ENCODE peak calls at places on chromosome 2, in five cellular contexts. One of them, this sample, is unnamed.

GRCh38 chr2:25548587-25548986 is 124.8 kb downstream of the DTNB start:
- DNase-seq in cardiac fibroblast: no peak
- DNase-seq in Panc1: no peak
- DNase-seq in AG09309: no peak
- DNase-seq in chondrocyte: no peak
- DNase-seq in this sample: no peak

GRCh38 chr2:98036349-98037000 is 40.7 kb upstream of the TMEM131 start:
- DNase-seq in cardiac fibroblast: no peak
- DNase-seq in Panc1: no peak
- DNase-seq in AG09309: no peak
- DNase-seq in chondrocyte: no peak
- DNase-seq in this sample: no peak

GRCh38 chr2:163664610-163665009 is 71.2 kb downstream of the FIGN start:
- DNase-seq in cardiac fibroblast: peak; percentile 78
- DNase-seq in Panc1: no peak
- DNase-seq in AG09309: peak; percentile 67
- DNase-seq in chondrocyte: no peak
- DNase-seq in this sample: no peak

GRCh38 chr2:187748958-187749357 is 194.7 kb upstream of the TFPI start:
- DNase-seq in cardiac fibroblast: no peak
- DNase-seq in Panc1: no peak
- DNase-seq in AG09309: no peak
- DNase-seq in chondrocyte: peak; percentile 49
- DNase-seq in this sample: no peak

GRCh38 chr2:121076885-121077549 is 208.0 kb downstream of the TFCP2L1 start:
- DNase-seq in cardiac fibroblast: peak; percentile 48
- DNase-seq in Panc1: no peak
- DNase-seq in AG09309: no peak
- DNase-seq in chondrocyte: no peak
- DNase-seq in this sample: peak; percentile 40

GRCh38 chr2:237590272-237591020 is at the start of gene RAB17:
- DNase-seq in cardiac fibroblast: peak; percentile 52
- DNase-seq in Panc1: no peak
- DNase-seq in AG09309: no peak
- DNase-seq in chondrocyte: peak; percentile 51
- DNase-seq in this sample: no peak

GRCh38 chr2:25558262-25558661 is 115.1 kb downstream of the DTNB start:
- DNase-seq in cardiac fibroblast: peak; percentile 67
- DNase-seq in Panc1: peak; percentile 47
- DNase-seq in AG09309: peak; percentile 35
- DNase-seq in chondrocyte: no peak
- DNase-seq in this sample: no peak

GRCh38 chr2:217689053-217689452 is 313.7 kb downstream of the TNS1 start:
- DNase-seq in cardiac fibroblast: no peak
- DNase-seq in Panc1: no peak
- DNase-seq in AG09309: no peak
- DNase-seq in chondrocyte: no peak
- DNase-seq in this sample: no peak

GRCh38 chr2:40346535-40347354 is 105.1 kb downstream of the SLC8A1 start:
- DNase-seq in cardiac fibroblast: peak; percentile 56
- DNase-seq in Panc1: no peak
- DNase-seq in AG09309: no peak
- DNase-seq in chondrocyte: no peak
- DNase-seq in this sample: no peak

GRCh38 chr2:7052404-7052803 is 135.2 kb downstream of the RNF144A start:
- DNase-seq in cardiac fibroblast: no peak
- DNase-seq in Panc1: no peak
- DNase-seq in AG09309: no peak
- DNase-seq in chondrocyte: no peak
- DNase-seq in this sample: no peak

GRCh38 chr2:85334933-85335332 is 7.1 kb upstream of the TGOLN2 start:
- DNase-seq in cardiac fibroblast: no peak
- DNase-seq in Panc1: no peak
- DNase-seq in AG09309: no peak
- DNase-seq in chondrocyte: no peak
- DNase-seq in this sample: no peak

GRCh38 chr2:239824051-239824694 is 201.0 kb downstream of the NDUFA10 start:
- DNase-seq in cardiac fibroblast: no peak
- DNase-seq in Panc1: no peak
- DNase-seq in AG09309: no peak
- DNase-seq in chondrocyte: no peak
- DNase-seq in this sample: no peak

GRCh38 chr2:226435146-226435545 is 364.5 kb downstream of the IRS1 start:
- DNase-seq in cardiac fibroblast: peak; percentile 25
- DNase-seq in Panc1: no peak
- DNase-seq in AG09309: no peak
- DNase-seq in chondrocyte: no peak
- DNase-seq in this sample: no peak

GRCh38 chr2:88070055-88070454 is 2.4 kb downstream of the SMYD1 start:
- DNase-seq in cardiac fibroblast: no peak
- DNase-seq in Panc1: no peak
- DNase-seq in AG09309: no peak
- DNase-seq in chondrocyte: no peak
- DNase-seq in this sample: no peak

GRCh38 chr2:165113414-165113813 is 90.4 kb downstream of the SCN3A start:
- DNase-seq in cardiac fibroblast: no peak
- DNase-seq in Panc1: no peak
- DNase-seq in AG09309: no peak
- DNase-seq in chondrocyte: no peak
- DNase-seq in this sample: no peak

GRCh38 chr2:76391663-76392062 is 680.9 kb upstream of the GCFC2 start:
- DNase-seq in cardiac fibroblast: no peak
- DNase-seq in Panc1: no peak
- DNase-seq in AG09309: no peak
- DNase-seq in chondrocyte: no peak
- DNase-seq in this sample: no peak

GRCh38 chr2:20400787-20401494 is 45.9 kb upstream of the RHOB start:
- DNase-seq in cardiac fibroblast: peak; percentile 63
- DNase-seq in Panc1: no peak
- DNase-seq in AG09309: no peak
- DNase-seq in chondrocyte: no peak
- DNase-seq in this sample: no peak

GRCh38 chr2:191739194-191739593 is 61.3 kb downstream of the NABP1 start:
- DNase-seq in cardiac fibroblast: no peak
- DNase-seq in Panc1: no peak
- DNase-seq in AG09309: no peak
- DNase-seq in chondrocyte: no peak
- DNase-seq in this sample: no peak

GRCh38 chr2:163734401-163734800 is 1.4 kb downstream of the FIGN start:
- DNase-seq in cardiac fibroblast: no peak
- DNase-seq in Panc1: no peak
- DNase-seq in AG09309: no peak
- DNase-seq in chondrocyte: no peak
- DNase-seq in this sample: no peak

GRCh38 chr2:60548844-60549243 is 4.6 kb downstream of the BCL11A start:
- DNase-seq in cardiac fibroblast: no peak
- DNase-seq in Panc1: no peak
- DNase-seq in AG09309: no peak
- DNase-seq in chondrocyte: no peak
- DNase-seq in this sample: no peak

GRCh38 chr2:48719480-48720177 is 35.9 kb downstream of the LHCGR start:
- DNase-seq in cardiac fibroblast: no peak
- DNase-seq in Panc1: no peak
- DNase-seq in AG09309: no peak
- DNase-seq in chondrocyte: no peak
- DNase-seq in this sample: no peak

GRCh38 chr2:240424341-240425235 is 10.9 kb upstream of the GPC1 start:
- DNase-seq in cardiac fibroblast: no peak
- DNase-seq in Panc1: no peak
- DNase-seq in AG09309: no peak
- DNase-seq in chondrocyte: no peak
- DNase-seq in this sample: no peak

GRCh38 chr2:199470672-199471442 is 13.1 kb upstream of the SATB2 start:
- DNase-seq in cardiac fibroblast: no peak
- DNase-seq in Panc1: no peak
- DNase-seq in AG09309: no peak
- DNase-seq in chondrocyte: no peak
- DNase-seq in this sample: no peak

GRCh38 chr2:127520424-127520823 is 5.9 kb downstream of the IWS1 start:
- DNase-seq in cardiac fibroblast: no peak
- DNase-seq in Panc1: no peak
- DNase-seq in AG09309: no peak
- DNase-seq in chondrocyte: no peak
- DNase-seq in this sample: no peak

GRCh38 chr2:45028276-45028675 is 19.0 kb upstream of the SIX2 start:
- DNase-seq in cardiac fibroblast: peak; percentile 58
- DNase-seq in Panc1: no peak
- DNase-seq in AG09309: no peak
- DNase-seq in chondrocyte: no peak
- DNase-seq in this sample: no peak

GRCh38 chr2:36478332-36478738 is 119.6 kb downstream of the FEZ2 start:
- DNase-seq in cardiac fibroblast: peak; percentile 96
- DNase-seq in Panc1: peak; percentile 90
- DNase-seq in AG09309: peak; percentile 89
- DNase-seq in chondrocyte: no peak
- DNase-seq in this sample: no peak

DNA sequence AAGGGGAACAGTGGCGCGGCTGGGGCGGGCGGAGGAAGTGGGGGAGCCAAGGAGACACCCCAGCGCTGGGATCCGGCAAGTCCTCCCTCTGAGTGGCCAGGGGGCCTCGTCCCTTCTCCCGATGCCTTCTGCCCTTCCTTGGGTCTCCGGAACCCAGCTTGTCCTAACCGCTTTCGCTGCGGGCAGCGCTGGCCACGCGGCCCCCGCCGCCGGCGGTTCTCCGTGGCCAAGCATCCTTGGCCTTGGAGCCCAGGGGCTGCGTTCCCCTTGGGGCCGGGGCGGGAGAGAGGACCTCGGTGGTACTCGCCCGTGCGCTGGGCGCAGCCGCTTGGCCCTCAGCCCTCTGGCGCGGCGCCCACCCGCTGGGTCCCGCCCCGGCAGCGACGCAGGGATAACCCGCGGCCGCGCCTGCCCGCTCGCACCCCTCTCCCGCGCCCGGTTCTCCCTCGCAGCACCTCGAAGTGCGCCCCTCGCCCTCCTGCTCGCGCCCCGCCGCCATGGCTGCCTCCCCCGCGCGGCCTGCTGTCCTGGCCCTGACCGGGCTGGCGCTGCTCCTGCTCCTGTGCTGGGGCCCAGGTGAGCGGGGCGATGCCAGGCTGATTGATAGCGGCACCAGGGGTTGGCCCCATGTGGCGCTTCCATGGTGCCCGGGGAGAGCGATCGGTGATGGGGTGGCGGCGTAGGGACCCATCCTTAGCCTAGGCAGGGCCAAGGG is 128.7 kb downstream of the UXS1 start:
- DNase-seq in cardiac fibroblast: no peak
- DNase-seq in Panc1: no peak
- DNase-seq in AG09309: no peak
- DNase-seq in chondrocyte: no peak
- DNase-seq in this sample: no peak
- TF ChIP-seq CTCF in cardiac fibroblast: no peak
- TF ChIP-seq CTCF in Panc1: no peak
- TF ChIP-seq CTCF in AG09309: no peak
- TF ChIP-seq CTCF in chondrocyte: no peak
- TF ChIP-seq CTCF in this sample: no peak

DNA sequence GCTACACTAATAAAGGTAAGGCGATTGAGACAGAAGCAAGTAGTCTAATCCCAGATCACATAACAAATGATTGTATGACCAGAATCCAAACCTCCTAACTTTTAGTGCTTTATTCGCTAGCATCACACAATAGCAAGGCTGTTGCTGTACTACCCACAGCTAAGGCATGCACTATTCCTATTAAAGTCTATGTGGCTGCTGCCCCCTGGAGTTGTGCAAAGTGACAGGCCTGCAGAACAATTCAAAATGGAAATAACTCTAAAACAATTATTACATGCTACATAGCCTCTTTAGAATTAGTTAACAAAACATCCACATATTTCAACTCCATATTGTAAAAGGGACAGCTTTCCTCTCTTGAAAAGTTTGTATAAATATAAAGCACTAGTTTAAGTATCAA is 6.0 kb downstream of the ERBB4 start:
- DNase-seq in cardiac fibroblast: no peak
- DNase-seq in Panc1: no peak
- DNase-seq in AG09309: no peak
- DNase-seq in chondrocyte: no peak
- DNase-seq in this sample: no peak
- TF ChIP-seq CTCF in cardiac fibroblast: no peak
- TF ChIP-seq CTCF in Panc1: peak; percentile 16
- TF ChIP-seq CTCF in AG09309: no peak
- TF ChIP-seq CTCF in chondrocyte: peak; percentile 42
- TF ChIP-seq CTCF in this sample: no peak

GRCh38 chr2:138727956-138728355 is 52.2 kb downstream of the NXPH2 start:
- DNase-seq in cardiac fibroblast: no peak
- DNase-seq in Panc1: no peak
- DNase-seq in AG09309: no peak
- DNase-seq in chondrocyte: no peak
- DNase-seq in this sample: no peak
- TF ChIP-seq CTCF in cardiac fibroblast: no peak
- TF ChIP-seq CTCF in Panc1: no peak
- TF ChIP-seq CTCF in AG09309: no peak
- TF ChIP-seq CTCF in chondrocyte: no peak
- TF ChIP-seq CTCF in this sample: no peak

GRCh38 chr2:27217173-27218121 is at the start of gene CAD:
- DNase-seq in cardiac fibroblast: peak; percentile 89
- DNase-seq in Panc1: no peak
- DNase-seq in AG09309: no peak
- DNase-seq in chondrocyte: peak; percentile 95
- DNase-seq in this sample: peak; percentile 86
- TF ChIP-seq CTCF in cardiac fibroblast: peak; percentile 12
- TF ChIP-seq CTCF in Panc1: no peak
- TF ChIP-seq CTCF in AG09309: no peak
- TF ChIP-seq CTCF in chondrocyte: peak; percentile 41
- TF ChIP-seq CTCF in this sample: no peak